ENCODE peak calls at places on chromosome 22, in six cellular contexts. Z is H1, B is GM23248, X is colonic mucosa, K is H9, U is endothelial cell of umbilical vein. L is an unnamed sample.

GRCh38 chr22:37147186-37147990 is 2.3 kb downstream of the IL2RB start:
- DNase-seq in X (no peak), K (no peak), U (no peak), B (no peak), Z (no peak), L (no peak)

GRCh38 chr22:30408388-30409101 is 11.7 kb downstream of the SEC14L2 start:
- DNase-seq in K (no peak), X (no peak), U (peak), B (peak), Z (no peak), L (peak)

GRCh38 chr22:29627196-29627535 is 23.7 kb downstream of the NF2 start:
- DNase-seq in X (no peak), B (no peak), U (no peak), K (no peak), Z (no peak), L (no peak)

GRCh38 chr22:17083255-17083654 is 1.5 kb upstream of the IL17RA start:
- DNase-seq in B (no peak), U (no peak), X (no peak), K (no peak), Z (no peak), L (no peak)

GRCh38 chr22:22684605-22685561 is 40.5 kb downstream of the GGTLC2 start:
- DNase-seq in B (peak), U (no peak), K (peak), Z (peak), X (peak), L (no peak)

GRCh38 chr22:28075260-28075981 is 156.4 kb upstream of the PITPNB start:
- DNase-seq in U (peak), Z (no peak), B (peak), X (peak), K (no peak), L (peak)

GRCh38 chr22:19331474-19331873 is 40.0 kb upstream of the CLTCL1 start:
- DNase-seq in K (no peak), U (no peak), B (no peak), X (no peak), Z (no peak), L (no peak)

GRCh38 chr22:48223488-48224190 is 1461.2 kb downstream of the TBC1D22A start:
- DNase-seq in X (no peak), B (no peak), Z (peak), K (no peak), U (no peak), L (no peak)

GRCh38 chr22:25359601-25360261 is 140.3 kb downstream of the CRYBB2 start:
- DNase-seq in B (no peak), U (no peak), Z (no peak), K (no peak), X (no peak), L (no peak)

GRCh38 chr22:44088976-44089570 is 65.0 kb downstream of the PARVB start:
- DNase-seq in U (no peak), B (peak), X (no peak), Z (no peak), K (no peak), L (peak)

GRCh38 chr22:28674121-28674563 is 5.5 kb downstream of the TTC28 start:
- DNase-seq in B (peak), X (no peak), Z (no peak), U (no peak), K (no peak), L (peak)

GRCh38 chr22:23856721-23857605 is 712 bp upstream of the SLC2A11 start:
- DNase-seq in X (peak), U (peak), K (peak), Z (peak), B (peak), L (peak)

GRCh38 chr22:33746501-33746928 is 173.8 kb downstream of the LARGE1 start:
- DNase-seq in K (no peak), X (peak), B (no peak), U (no peak), Z (no peak), L (no peak)

GRCh38 chr22:28799834-28800307 is 498 bp downstream of the XBP1 start:
- DNase-seq in U (peak), B (peak), Z (no peak), X (peak), K (peak), L (peak)

GRCh38 chr22:25548866-25549464 is 15.5 kb upstream of the GRK3 start:
- DNase-seq in U (no peak), X (no peak), B (no peak), Z (no peak), K (no peak), L (no peak)

GRCh38 chr22:37281195-37281594 is 1.1 kb upstream of the CYTH4 start:
- DNase-seq in K (no peak), Z (no peak), X (no peak), B (no peak), U (no peak), L (no peak)

GRCh38 chr22:27460596-27461347 is 340.8 kb downstream of the MN1 start:
- DNase-seq in X (no peak), U (no peak), K (no peak), Z (no peak), B (peak), L (no peak)

GRCh38 chr22:46076651-46077339 is 73.5 kb upstream of the PPARA start:
- DNase-seq in U (no peak), X (no peak), Z (no peak), K (no peak), B (peak), L (peak)

GRCh38 chr22:30396871-30397655 is at the start of gene SEC14L2:
- DNase-seq in U (peak), Z (peak), B (peak), K (peak), X (peak), L (peak)

GRCh38 chr22:17303441-17303839 is 65.8 kb upstream of the CECR2 start:
- DNase-seq in Z (no peak), K (no peak), X (no peak), B (no peak), U (no peak), L (no peak)

GRCh38 chr22:43867839-43868652 is 5.7 kb upstream of the SULT4A1 start:
- DNase-seq in Z (peak), X (peak), U (peak), K (peak), B (peak), L (peak)

GRCh38 chr22:11360632-11361031 is 4167.4 kb upstream of the OR11H1 start:
- DNase-seq in U (no peak), X (no peak), Z (no peak), K (no peak), B (no peak), L (no peak)
- H3K9ac ChIP-seq in U (no peak), X (no peak), Z (no peak), K (no peak), B (no peak), L (no peak)

DNA sequence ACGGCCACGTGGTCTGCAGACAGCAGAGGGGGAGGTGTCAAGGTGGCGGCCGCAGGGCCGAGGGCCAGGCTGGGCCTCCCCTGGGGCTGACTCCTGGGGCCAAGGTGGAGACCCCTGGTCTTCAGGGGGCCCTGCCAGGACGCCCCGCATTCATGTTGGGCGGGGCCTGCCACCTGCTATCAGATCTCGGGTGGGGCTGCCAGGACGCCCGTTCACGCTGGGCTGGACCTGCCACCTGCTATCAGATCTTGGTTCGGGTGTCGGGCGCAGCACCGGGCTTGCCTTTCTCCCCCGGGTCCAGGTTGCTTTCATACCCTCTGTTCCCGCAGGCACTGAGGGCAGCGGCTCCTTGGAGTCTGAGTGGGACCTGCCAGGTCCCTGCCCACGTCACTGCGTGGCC is 16.1 kb upstream of the MAPK11 start:
- DNase-seq in B (no peak), U (no peak), X (no peak), K (no peak), Z (no peak), L (no peak)
- H3K27ac ChIP-seq in B (no peak), U (no peak), X (no peak), K (no peak), Z (no peak), L (no peak)

GRCh38 chr22:32411388-32411787 is 659 bp downstream of the RTCB start:
- DNase-seq in K (no peak), U (peak), Z (no peak), X (peak), B (peak), L (peak)

GRCh38 chr22:32411829-32412592 is at the start of gene RTCB:
- DNase-seq in X (peak), K (peak), Z (peak), B (peak), U (peak), L (peak)

GRCh38 chr22:32409977-32410376 is 2.1 kb downstream of the RTCB start:
- DNase-seq in Z (no peak), X (peak), K (no peak), B (no peak), U (no peak), L (no peak)

GRCh38 chr22:32407936-32408335 is 4.1 kb downstream of the RTCB start:
- DNase-seq in B (no peak), Z (no peak), U (no peak), X (no peak), K (no peak), L (no peak)

DNA sequence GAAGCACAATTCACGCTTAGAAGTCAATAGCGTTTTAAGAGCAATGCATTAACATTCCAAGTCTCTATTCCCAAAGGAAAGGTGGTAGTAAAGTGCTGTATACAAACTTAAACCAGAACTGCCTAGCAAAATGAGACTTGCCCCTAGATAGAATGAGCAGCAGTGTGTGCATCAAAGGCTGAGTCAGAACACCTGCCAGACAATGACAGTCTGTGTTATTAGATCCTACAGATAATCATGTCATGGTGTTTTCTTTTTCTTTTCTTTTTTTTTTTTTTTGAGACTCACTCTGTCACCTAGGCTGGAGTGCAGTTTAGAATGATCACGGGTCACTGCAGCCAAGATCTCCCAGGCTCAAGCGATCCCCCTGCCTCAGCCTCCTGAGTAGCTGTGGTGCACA is 1.6 kb downstream of the RTCB start:
- DNase-seq in X (no peak), U (no peak), K (no peak), B (peak), Z (no peak), L (peak)
- H3K9ac ChIP-seq in X (peak), U (no peak), K (no peak), B (peak), Z (no peak), L (peak)

GRCh38 chr22:36055376-36056310 is 27.0 kb upstream of the RBFOX2 start:
- DNase-seq in U (no peak), X (no peak), Z (no peak), K (no peak), B (no peak), L (no peak)
- H3K27ac ChIP-seq in U (no peak), X (no peak), Z (no peak), K (no peak), B (no peak), L (no peak)

DNA sequence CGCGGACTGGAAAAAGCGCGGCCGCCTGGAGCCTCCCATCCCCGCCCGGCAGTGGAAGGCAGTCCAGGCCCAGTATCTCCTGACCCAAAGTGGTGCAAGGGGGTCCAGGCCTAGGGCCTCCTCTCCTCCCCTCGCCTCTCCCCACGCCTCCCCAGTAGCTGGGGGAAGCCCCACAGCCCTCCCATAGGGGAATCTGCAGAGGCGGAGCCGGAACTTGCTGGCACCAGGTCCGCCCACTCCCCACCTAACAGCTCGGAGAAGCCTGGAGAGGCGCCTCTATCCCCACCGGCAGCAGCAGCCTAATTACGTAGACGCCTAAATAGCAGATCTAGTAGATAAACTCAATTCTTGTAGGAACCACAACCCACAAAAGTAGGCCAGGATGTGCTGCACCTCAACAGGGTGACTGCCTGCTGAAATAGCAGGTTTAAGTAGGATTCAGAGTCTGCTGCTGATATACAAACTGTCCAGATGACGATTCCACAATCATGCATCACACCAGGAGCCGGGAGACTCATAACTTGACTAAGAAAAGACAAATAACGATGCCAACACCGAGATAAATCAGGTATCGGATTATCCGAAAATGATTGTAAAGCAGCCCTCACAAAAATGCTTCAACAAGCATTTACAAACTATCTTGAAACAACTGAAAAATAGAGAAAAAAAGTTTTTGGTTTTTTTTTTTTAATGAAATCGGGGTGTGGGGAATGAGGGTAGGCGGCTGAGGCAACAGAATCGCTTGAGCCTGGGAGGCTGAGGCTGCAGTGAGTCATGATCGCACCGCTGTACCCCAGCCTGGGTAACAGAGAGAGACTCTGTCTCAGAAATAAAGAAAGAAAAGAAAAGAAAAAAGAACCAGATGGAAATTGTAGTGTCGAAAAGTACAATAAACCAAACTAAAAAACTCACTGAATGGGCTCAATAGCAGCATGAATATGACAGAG is 11.4 kb upstream of the BRD1 start:
- DNase-seq in B (no peak), Z (peak), U (no peak), X (peak), K (peak), L (peak)
- H3K9ac ChIP-seq in B (no peak), Z (no peak), U (no peak), X (no peak), K (no peak), L (no peak)

DNA sequence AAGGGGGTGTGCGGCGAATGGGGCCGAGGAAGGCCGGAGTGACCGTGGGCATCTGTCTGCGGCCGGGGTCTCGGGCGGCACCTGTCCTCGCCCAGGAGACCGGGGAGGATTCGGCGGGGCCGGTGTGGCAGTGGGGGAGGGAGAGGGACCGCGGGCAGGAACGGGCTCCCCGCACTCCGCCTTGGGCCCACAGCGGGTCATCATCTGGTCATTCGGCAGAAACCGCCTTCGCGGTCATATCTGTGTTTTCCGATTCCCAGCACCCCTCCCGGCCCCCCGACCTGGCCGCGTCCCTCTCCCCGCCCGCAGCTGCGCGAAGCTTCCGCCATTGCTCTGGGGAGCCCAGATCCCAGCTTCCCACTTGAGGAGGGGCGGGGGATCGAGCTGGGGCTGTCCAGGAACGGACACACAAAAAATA is 824 bp upstream of the CBX6 start:
- DNase-seq in U (peak), X (peak), Z (peak), K (peak), B (peak), L (no peak)
- H3K27ac ChIP-seq in U (no peak), X (peak), Z (peak), K (no peak), B (peak), L (no peak)

GRCh38 chr22:35327690-35328471 is 28.2 kb downstream of the TOM1 start:
- DNase-seq in U (no peak), X (no peak), K (no peak), B (no peak), Z (no peak), L (no peak)

GRCh38 chr22:35329114-35329847 is 29.6 kb downstream of the TOM1 start:
- DNase-seq in X (no peak), B (no peak), Z (no peak), U (no peak), K (no peak), L (no peak)

GRCh38 chr22:35328472-35328885 is 28.8 kb downstream of the TOM1 start:
- DNase-seq in Z (no peak), U (peak), K (no peak), X (no peak), B (no peak), L (no peak)

GRCh38 chr22:35333220-35333619 is 33.5 kb downstream of the TOM1 start:
- DNase-seq in B (no peak), U (no peak), K (no peak), Z (no peak), X (no peak), L (no peak)

DNA sequence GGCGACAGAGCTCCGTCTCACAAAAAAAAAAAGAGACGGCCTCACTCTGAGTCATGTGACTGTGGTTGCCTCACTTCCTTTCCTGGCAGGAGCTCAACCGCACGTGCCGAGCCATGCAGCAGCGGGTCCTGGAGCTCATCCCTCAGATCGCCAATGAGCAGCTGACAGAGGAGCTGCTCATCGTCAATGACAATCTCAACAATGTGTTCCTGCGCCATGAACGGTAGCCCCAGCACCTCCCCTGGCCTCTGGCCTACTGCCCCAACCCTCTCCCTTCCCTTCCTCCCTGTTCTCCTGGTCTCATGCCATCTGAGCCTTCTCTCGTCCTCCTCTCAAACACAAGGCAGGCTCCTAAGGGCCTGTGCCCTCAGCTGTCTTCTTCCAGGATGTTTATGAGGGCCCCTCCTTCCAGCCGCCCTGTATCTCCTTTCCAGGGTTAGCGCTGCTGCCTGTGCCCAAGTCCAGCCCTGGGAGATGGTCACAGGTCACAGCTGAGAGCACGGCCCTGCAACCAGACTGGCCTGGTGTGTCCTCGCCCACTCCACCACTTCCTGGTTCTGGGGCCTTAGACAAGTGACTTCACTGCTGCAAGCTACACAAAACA is 30.7 kb downstream of the TOM1 start:
- DNase-seq in Z (no peak), B (peak), X (peak), K (no peak), U (peak), L (no peak)
- H3K9ac ChIP-seq in Z (no peak), B (peak), X (no peak), K (no peak), U (peak), L (no peak)

DNA sequence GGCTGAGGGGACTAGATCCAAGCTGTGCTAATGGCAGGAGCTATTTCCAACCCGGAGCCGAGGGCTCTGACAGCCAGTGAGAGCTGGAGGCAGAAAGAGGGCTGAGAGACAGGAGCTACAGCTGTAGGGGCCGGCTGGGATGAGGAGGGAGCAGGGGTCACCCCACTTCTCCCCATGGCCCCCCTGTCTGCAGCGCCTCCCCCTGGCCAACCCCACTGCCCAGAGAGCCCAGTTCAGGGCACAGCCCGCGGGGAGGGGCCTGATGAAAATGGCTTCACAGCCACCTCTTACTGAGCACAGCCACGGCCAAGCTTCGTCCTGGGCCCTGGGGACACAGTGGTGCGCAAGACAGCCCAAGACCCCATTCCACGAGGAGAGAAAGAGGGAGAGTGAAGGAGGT is 27.9 kb downstream of the RPL3 start:
- DNase-seq in K (peak), U (no peak), Z (no peak), X (no peak), B (no peak), L (no peak)
- H3K27ac ChIP-seq in K (no peak), U (peak), Z (no peak), X (no peak), B (no peak), L (peak)

GRCh38 chr22:39292002-39292401 is 27.4 kb downstream of the RPL3 start:
- DNase-seq in Z (no peak), K (no peak), X (no peak), U (no peak), B (peak), L (no peak)
- H3K9ac ChIP-seq in Z (no peak), K (no peak), X (peak), U (peak), B (peak), L (no peak)

GRCh38 chr22:42866100-42866499 is 9.0 kb upstream of the ARFGAP3 start:
- DNase-seq in X (no peak), Z (no peak), U (no peak), B (no peak), K (no peak), L (no peak)

GRCh38 chr22:42865536-42865935 is 8.5 kb upstream of the ARFGAP3 start:
- DNase-seq in K (no peak), Z (no peak), U (no peak), B (no peak), X (no peak), L (no peak)

GRCh38 chr22:42863349-42863911 is 6.4 kb upstream of the ARFGAP3 start:
- DNase-seq in K (no peak), X (no peak), Z (no peak), U (peak), B (peak), L (peak)

GRCh38 chr22:42857845-42858481 is 890 bp upstream of the ARFGAP3 start:
- DNase-seq in Z (no peak), X (peak), K (no peak), B (no peak), U (no peak), L (no peak)

GRCh38 chr22:42862045-42862734 is 5.1 kb upstream of the ARFGAP3 start:
- DNase-seq in X (no peak), Z (no peak), B (no peak), U (no peak), K (no peak), L (peak)
- H3K27ac ChIP-seq in X (no peak), Z (no peak), B (no peak), U (no peak), K (no peak), L (no peak)

L was measured in mammary epithelial cell.